ENCODE peak calls at places on chromosomes 5 and 9, in ten cellular contexts. D is activated CD4-positive, alpha-beta T cell treated with anti-CD3 and anti-CD28 coated beads, Interleukin-2, amount 50 U/mL, for 1 hour; K is DMS153; W is stimulated activated CD8-positive, alpha-beta memory T cell treated with anti-CD3 and anti-CD28 coated beads, Interleukin-4, amount 100 ng/mL, for 1 hour; Q is progenitor cell of endocrine pancreas; E is mucosa of descending colon; V is ovary; I is hypothalamus; O is omental fat pad; B is GM12865. R is an unnamed sample.

GRCh38 chr9:83432877-83433276 is 105.3 kb downstream of the FRMD3 start:
- DNase-seq in D (no peak), K (no peak), W (no peak), Q (no peak), E (no peak), V (no peak), I (no peak), O (no peak), B (no peak), R (no peak)

GRCh38 chr9:87827341-87827740 is 55.3 kb upstream of the SPATA31E1 start:
- DNase-seq in D (no peak), K (no peak), W (no peak), Q (no peak), E (no peak), V (no peak), I (no peak), O (no peak), B (no peak), R (no peak)

GRCh38 chr5:17248999-17249634 is 31.7 kb downstream of the BASP1 start:
- DNase-seq in D (no peak), K (no peak), W (no peak), Q (no peak), E (no peak), V (no peak), I (no peak), O (no peak), B (no peak), R (no peak)

GRCh38 chr5:154520861-154521453 is 42.9 kb upstream of the HAND1 start:
- DNase-seq in D (no peak), K (no peak), W (no peak), Q (peak), E (peak), V (no peak), I (no peak), O (no peak), B (no peak), R (peak)

GRCh38 chr5:84058561-84058960 is 326.1 kb downstream of the EDIL3 start:
- DNase-seq in D (no peak), K (no peak), W (no peak), Q (no peak), E (no peak), V (no peak), I (no peak), O (no peak), B (no peak), R (no peak)

GRCh38 chr9:135081264-135081660 is 6.2 kb upstream of the OLFM1 start:
- DNase-seq in D (no peak), K (no peak), W (no peak), Q (no peak), E (peak), V (no peak), I (no peak), O (no peak), B (no peak), R (no peak)

GRCh38 chr5:55714339-55714738 is 2.2 kb upstream of the SLC38A9 start:
- DNase-seq in D (no peak), K (no peak), W (no peak), Q (no peak), E (peak), V (no peak), I (no peak), O (no peak), B (no peak), R (peak)

GRCh38 chr9:113995963-113996362 is 82.1 kb downstream of the AMBP start:
- DNase-seq in D (no peak), K (no peak), W (no peak), Q (no peak), E (no peak), V (no peak), I (no peak), O (no peak), B (no peak), R (no peak)

GRCh38 chr5:91957671-91958070 is 574.6 kb upstream of the ARRDC3 start:
- DNase-seq in D (no peak), K (no peak), W (no peak), Q (no peak), E (no peak), V (no peak), I (no peak), O (no peak), B (no peak), R (no peak)

GRCh38 chr5:172437445-172438303 is 16.7 kb downstream of the SH3PXD2B start:
- DNase-seq in D (no peak), K (peak), W (no peak), Q (no peak), E (no peak), V (no peak), I (peak), O (no peak), B (no peak), R (peak)

R was measured in transverse colon.